ENCODE peak calls at places on chromosome 13, in six cellular contexts. One of them, this sample, is unnamed.

GRCh38 chr13:100789025-100789424 is 114.4 kb upstream of the TMTC4 start:
- DNase-seq in H1: no peak
- DNase-seq in HepG2: no peak
- DNase-seq in K562: no peak
- DNase-seq in WTC11: no peak
- DNase-seq in GM12878: no peak
- DNase-seq in this sample: no peak

GRCh38 chr13:100658363-100658762 is 16.2 kb downstream of the TMTC4 start:
- DNase-seq in H1: no peak
- DNase-seq in HepG2: no peak
- DNase-seq in WTC11: no peak
- DNase-seq in GM12878: no peak
- DNase-seq in K562: no peak
- DNase-seq in this sample: no peak

GRCh38 chr13:34065915-34066314 is 248.0 kb downstream of the RFC3 start:
- DNase-seq in H1: no peak
- DNase-seq in WTC11: no peak
- DNase-seq in HepG2: no peak
- DNase-seq in GM12878: no peak
- DNase-seq in K562: no peak
- DNase-seq in this sample: no peak

GRCh38 chr13:113935523-113935922 is 38.4 kb downstream of the C13orf46 start:
- DNase-seq in K562: no peak
- DNase-seq in HepG2: no peak
- DNase-seq in GM12878: no peak
- DNase-seq in H1: no peak
- DNase-seq in WTC11: peak; percentile 34
- DNase-seq in this sample: no peak

GRCh38 chr13:44052843-44053607 is 173.3 kb downstream of the LACC1 start:
- DNase-seq in GM12878: no peak
- DNase-seq in WTC11: peak; percentile 29
- DNase-seq in H1: no peak
- DNase-seq in K562: no peak
- DNase-seq in HepG2: no peak
- DNase-seq in this sample: peak; percentile 60

GRCh38 chr13:24038405-24038804 is 122.1 kb upstream of the SPATA13 start:
- DNase-seq in H1: no peak
- DNase-seq in HepG2: no peak
- DNase-seq in GM12878: no peak
- DNase-seq in WTC11: no peak
- DNase-seq in K562: no peak
- DNase-seq in this sample: no peak

GRCh38 chr13:31818236-31818635 is 78.9 kb downstream of the RXFP2 start:
- DNase-seq in K562: no peak
- DNase-seq in H1: no peak
- DNase-seq in HepG2: no peak
- DNase-seq in WTC11: no peak
- DNase-seq in GM12878: no peak
- DNase-seq in this sample: no peak

GRCh38 chr13:99196466-99197256 is 4.0 kb upstream of the UBAC2 start:
- DNase-seq in H1: no peak
- DNase-seq in K562: no peak
- DNase-seq in GM12878: no peak
- DNase-seq in HepG2: no peak
- DNase-seq in WTC11: no peak
- DNase-seq in this sample: no peak

GRCh38 chr13:35976126-35976525 is 155.1 kb downstream of the DCLK1 start:
- DNase-seq in HepG2: no peak
- DNase-seq in GM12878: no peak
- DNase-seq in K562: no peak
- DNase-seq in WTC11: no peak
- DNase-seq in H1: no peak
- DNase-seq in this sample: no peak

GRCh38 chr13:72462726-72463125 is 264.7 kb downstream of the MZT1 start:
- DNase-seq in WTC11: no peak
- DNase-seq in H1: no peak
- DNase-seq in GM12878: no peak
- DNase-seq in HepG2: no peak
- DNase-seq in K562: no peak
- DNase-seq in this sample: no peak

GRCh38 chr13:76715043-76715442 is 171.2 kb downstream of the KCTD12 start:
- DNase-seq in K562: no peak
- DNase-seq in GM12878: no peak
- DNase-seq in H1: no peak
- DNase-seq in HepG2: no peak
- DNase-seq in WTC11: no peak
- DNase-seq in this sample: no peak

GRCh38 chr13:40458283-40459031 is 208.0 kb downstream of the FOXO1 start:
- DNase-seq in GM12878: no peak
- DNase-seq in HepG2: no peak
- DNase-seq in H1: no peak
- DNase-seq in WTC11: no peak
- DNase-seq in K562: no peak
- DNase-seq in this sample: no peak

GRCh38 chr13:33205804-33206221 is 79.7 kb downstream of the STARD13 start:
- DNase-seq in GM12878: no peak
- DNase-seq in WTC11: no peak
- DNase-seq in HepG2: no peak
- DNase-seq in H1: no peak
- DNase-seq in K562: no peak
- DNase-seq in this sample: peak; percentile 32

GRCh38 chr13:35764359-35765015 is 288.0 kb upstream of the MAB21L1 start:
- DNase-seq in HepG2: no peak
- DNase-seq in WTC11: no peak
- DNase-seq in K562: no peak
- DNase-seq in H1: no peak
- DNase-seq in GM12878: no peak
- DNase-seq in this sample: no peak

GRCh38 chr13:113272791-113273190 is 24.2 kb upstream of the LAMP1 start:
- DNase-seq in K562: no peak
- DNase-seq in H1: no peak
- DNase-seq in WTC11: no peak
- DNase-seq in GM12878: no peak
- DNase-seq in HepG2: no peak
- DNase-seq in this sample: no peak

GRCh38 chr13:44402902-44403719 is 29.5 kb downstream of the SERP2 start:
- DNase-seq in WTC11: no peak
- DNase-seq in GM12878: no peak
- DNase-seq in HepG2: no peak
- DNase-seq in H1: no peak
- DNase-seq in K562: no peak
- DNase-seq in this sample: peak; percentile 29

GRCh38 chr13:106234656-106235055 is 300.8 kb downstream of the EFNB2 start:
- DNase-seq in HepG2: no peak
- DNase-seq in WTC11: no peak
- DNase-seq in K562: no peak
- DNase-seq in GM12878: no peak
- DNase-seq in H1: no peak
- DNase-seq in this sample: no peak

GRCh38 chr13:106233336-106233735 is 302.1 kb downstream of the EFNB2 start:
- DNase-seq in K562: no peak
- DNase-seq in HepG2: no peak
- DNase-seq in H1: no peak
- DNase-seq in GM12878: no peak
- DNase-seq in WTC11: no peak
- DNase-seq in this sample: peak; percentile 23

GRCh38 chr13:106232680-106233079 is 302.8 kb downstream of the EFNB2 start:
- DNase-seq in H1: no peak
- DNase-seq in GM12878: no peak
- DNase-seq in K562: no peak
- DNase-seq in WTC11: no peak
- DNase-seq in HepG2: no peak
- DNase-seq in this sample: peak; percentile 15

DNA sequence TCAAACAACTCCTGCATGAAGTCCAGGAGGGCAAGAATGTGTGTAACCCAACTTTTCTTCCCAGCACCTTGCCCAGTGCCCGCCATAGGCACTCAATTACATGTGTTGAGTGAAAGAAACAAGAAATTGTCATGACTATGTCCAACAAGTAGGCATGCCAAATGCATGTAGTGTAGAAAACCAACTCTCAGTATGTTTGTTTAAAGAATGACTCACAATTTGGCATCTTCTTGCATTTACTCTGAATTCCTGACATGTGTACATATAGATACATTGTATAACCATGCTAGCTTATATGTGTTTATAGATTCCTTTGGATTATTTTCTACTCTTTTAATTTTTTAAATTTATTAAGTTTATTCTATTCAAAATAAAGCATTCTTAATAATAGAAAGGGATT is 305.0 kb downstream of the EFNB2 start:
- DNase-seq in H1: no peak
- DNase-seq in HepG2: no peak
- DNase-seq in GM12878: no peak
- DNase-seq in K562: no peak
- DNase-seq in WTC11: no peak
- DNase-seq in this sample: no peak
- TF ChIP-seq CREB1 in H1: no peak
- TF ChIP-seq CREB1 in HepG2: no peak
- TF ChIP-seq CREB1 in GM12878: no peak
- TF ChIP-seq CREB1 in K562: no peak
- TF ChIP-seq CREB1 in WTC11: no peak
- TF ChIP-seq CREB1 in this sample: no peak

GRCh38 chr13:111472559-111473460 is 152.4 kb downstream of the TEX29 start:
- DNase-seq in GM12878: no peak
- DNase-seq in K562: no peak
- DNase-seq in H1: no peak
- DNase-seq in WTC11: no peak
- DNase-seq in HepG2: no peak
- DNase-seq in this sample: no peak

GRCh38 chr13:111475488-111475887 is 155.0 kb downstream of the TEX29 start:
- DNase-seq in H1: no peak
- DNase-seq in HepG2: no peak
- DNase-seq in GM12878: no peak
- DNase-seq in K562: no peak
- DNase-seq in WTC11: no peak
- DNase-seq in this sample: no peak

GRCh38 chr13:111479412-111479811 is 159.0 kb downstream of the TEX29 start:
- DNase-seq in HepG2: no peak
- DNase-seq in WTC11: no peak
- DNase-seq in GM12878: no peak
- DNase-seq in H1: no peak
- DNase-seq in K562: no peak
- DNase-seq in this sample: no peak

GRCh38 chr13:111474136-111475002 is 153.9 kb downstream of the TEX29 start:
- DNase-seq in WTC11: no peak
- DNase-seq in K562: peak; percentile 19
- DNase-seq in GM12878: no peak
- DNase-seq in HepG2: peak; percentile 18
- DNase-seq in H1: peak; percentile 25
- DNase-seq in this sample: peak; percentile 84

DNA sequence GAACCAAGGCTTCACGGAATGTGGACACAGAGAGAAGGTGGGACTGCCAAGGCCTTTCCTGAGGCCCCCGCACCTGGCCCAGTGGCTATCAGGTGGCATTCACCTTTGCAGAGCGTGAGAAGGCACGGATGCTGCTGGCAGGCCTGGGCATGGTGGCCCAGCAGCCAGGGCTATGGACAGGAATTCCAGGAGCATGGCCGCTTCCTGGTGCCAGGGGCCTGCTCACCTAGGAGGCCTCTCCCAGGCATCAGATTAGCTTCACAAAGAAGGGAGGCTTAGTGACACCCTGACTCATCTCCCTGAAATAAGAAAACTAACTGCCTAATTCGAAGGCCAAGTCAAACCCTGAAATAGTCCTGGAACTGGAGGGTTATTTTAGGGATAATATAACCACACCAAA is 155.8 kb downstream of the TEX29 start:
- DNase-seq in K562: no peak
- DNase-seq in WTC11: no peak
- DNase-seq in HepG2: no peak
- DNase-seq in H1: no peak
- DNase-seq in GM12878: no peak
- DNase-seq in this sample: no peak
- TF ChIP-seq CREB1 in K562: no peak
- TF ChIP-seq CREB1 in WTC11: no peak
- TF ChIP-seq CREB1 in HepG2: no peak
- TF ChIP-seq CREB1 in H1: no peak
- TF ChIP-seq CREB1 in GM12878: no peak
- TF ChIP-seq CREB1 in this sample: no peak

GRCh38 chr13:39446865-39447264 is 156.1 kb downstream of the LHFPL6 start:
- DNase-seq in WTC11: no peak
- DNase-seq in H1: no peak
- DNase-seq in HepG2: no peak
- DNase-seq in GM12878: no peak
- DNase-seq in K562: no peak
- DNase-seq in this sample: no peak

GRCh38 chr13:39450176-39450575 is 152.8 kb downstream of the LHFPL6 start:
- DNase-seq in K562: no peak
- DNase-seq in WTC11: no peak
- DNase-seq in HepG2: no peak
- DNase-seq in GM12878: no peak
- DNase-seq in H1: no peak
- DNase-seq in this sample: no peak

GRCh38 chr13:39451301-39451700 is 151.7 kb downstream of the LHFPL6 start:
- DNase-seq in HepG2: no peak
- DNase-seq in GM12878: no peak
- DNase-seq in K562: no peak
- DNase-seq in WTC11: no peak
- DNase-seq in H1: no peak
- DNase-seq in this sample: no peak

GRCh38 chr13:39451860-39452301 is 151.1 kb downstream of the LHFPL6 start:
- DNase-seq in K562: no peak
- DNase-seq in GM12878: no peak
- DNase-seq in HepG2: no peak
- DNase-seq in H1: no peak
- DNase-seq in WTC11: no peak
- DNase-seq in this sample: no peak

GRCh38 chr13:39448831-39449230 is 154.2 kb downstream of the LHFPL6 start:
- DNase-seq in WTC11: no peak
- DNase-seq in HepG2: no peak
- DNase-seq in GM12878: no peak
- DNase-seq in H1: no peak
- DNase-seq in K562: no peak
- DNase-seq in this sample: no peak
- TF ChIP-seq CREB1 in WTC11: no peak
- TF ChIP-seq CREB1 in HepG2: no peak
- TF ChIP-seq CREB1 in GM12878: no peak
- TF ChIP-seq CREB1 in H1: no peak
- TF ChIP-seq CREB1 in K562: no peak
- TF ChIP-seq CREB1 in this sample: no peak

DNA sequence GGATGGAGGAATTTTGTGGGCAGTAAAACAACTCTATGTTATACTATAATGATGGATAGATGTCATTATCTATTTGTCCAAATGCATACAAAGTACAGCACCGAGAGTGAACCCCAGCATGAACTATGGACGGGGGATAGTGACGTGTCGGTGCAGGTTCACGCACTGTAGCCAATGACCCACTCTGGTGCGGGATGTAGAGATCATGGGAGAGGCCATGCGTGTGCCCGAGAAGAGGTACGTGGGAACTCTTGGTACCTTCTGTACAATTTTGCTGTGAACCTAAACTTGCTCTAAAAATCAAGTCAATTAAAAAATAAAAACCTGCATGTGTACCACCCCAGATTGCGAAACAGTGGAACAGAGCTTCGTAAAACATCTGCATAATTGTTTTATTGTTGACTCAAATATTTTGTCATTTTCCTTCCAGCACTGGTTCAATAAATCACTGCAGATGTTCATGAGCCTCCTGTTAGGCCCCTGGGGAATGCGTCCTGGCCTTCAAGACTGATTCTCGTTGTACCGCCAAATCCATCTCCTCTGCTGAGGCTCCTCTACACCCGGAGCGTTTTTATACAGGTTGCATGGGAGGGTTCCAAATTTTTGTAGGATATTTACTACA is 30.9 kb downstream of the COL4A1 start:
- DNase-seq in K562: no peak
- DNase-seq in WTC11: no peak
- DNase-seq in H1: no peak
- DNase-seq in GM12878: no peak
- DNase-seq in HepG2: no peak
- DNase-seq in this sample: no peak
- TF ChIP-seq CREB1 in K562: no peak
- TF ChIP-seq CREB1 in WTC11: no peak
- TF ChIP-seq CREB1 in H1: no peak
- TF ChIP-seq CREB1 in GM12878: no peak
- TF ChIP-seq CREB1 in HepG2: no peak
- TF ChIP-seq CREB1 in this sample: no peak